ENCODE peak calls at places on chromosomes 5 and 9, in six cellular contexts. R is body of pancreas, W is foreskin fibroblast, U is HFF-Myc, T is NB4, G is heart left ventricle. D is an unnamed sample.

GRCh38 chr5:154419236-154419635 is 26.6 kb upstream of the SAP30L start:
- DNase-seq in U (no peak), T (no peak), G (no peak), W (no peak), R (no peak), D (no peak)

GRCh38 chr5:83011990-83012389 is 65.2 kb downstream of the TMEM167A start:
- DNase-seq in U (no peak), R (no peak), W (no peak), T (no peak), G (no peak), D (no peak)

GRCh38 chr5:132354381-132354780 is 15.1 kb upstream of the SLC22A5 start:
- DNase-seq in U (no peak), R (no peak), G (no peak), T (peak; percentile 73), W (no peak), D (no peak)

GRCh38 chr5:40475546-40475945 is 204.2 kb upstream of the PTGER4 start:
- DNase-seq in W (peak; percentile 77), G (no peak), U (no peak), R (no peak), T (no peak), D (no peak)

GRCh38 chr9:5582835-5583195 is 46.1 kb upstream of the RIC1 start:
- DNase-seq in W (peak; percentile 63), R (no peak), U (no peak), T (no peak), G (peak; percentile 32), D (no peak)

GRCh38 chr5:43680286-43680685 is 77.3 kb downstream of the NNT start:
- DNase-seq in G (no peak), T (no peak), U (no peak), R (no peak), W (no peak), D (no peak)

GRCh38 chr5:9622891-9623547 is 7.1 kb downstream of the TAS2R1 start:
- DNase-seq in T (no peak), R (no peak), G (no peak), U (peak; percentile 82), W (peak; percentile 64), D (no peak)

GRCh38 chr5:124580925-124581821 is 165.3 kb downstream of the ZNF608 start:
- DNase-seq in W (no peak), U (no peak), T (no peak), R (peak; percentile 59), G (no peak), D (no peak)

GRCh38 chr5:148820778-148821395 is 5.5 kb upstream of the ADRB2 start:
- DNase-seq in T (peak; percentile 59), U (peak; percentile 24), R (peak; percentile 47), G (no peak), W (no peak), D (no peak)

GRCh38 chr5:131505237-131505908 is 129.7 kb downstream of the RAPGEF6 start:
- DNase-seq in T (no peak), W (no peak), U (no peak), G (no peak), R (no peak), D (no peak)

GRCh38 chr5:151772868-151773561 is 1.3 kb downstream of the G3BP1 start:
- DNase-seq in R (peak; percentile 30), T (no peak), G (no peak), U (no peak), W (no peak), D (no peak)

GRCh38 chr9:78383130-78383529 is 86.2 kb downstream of the PSAT1 start:
- DNase-seq in U (no peak), W (peak; percentile 41), T (peak; percentile 51), R (no peak), G (no peak), D (no peak)

GRCh38 chr5:120684213-120684612 is 220.1 kb downstream of the PRR16 start:
- DNase-seq in R (no peak), T (peak; percentile 5), G (no peak), U (no peak), W (no peak), D (no peak)

GRCh38 chr9:127450831-127451680 is at the start of the genes LRSAM1 and RPL12:
- DNase-seq in U (peak; percentile 89), R (peak; percentile 99), W (peak; percentile 91), G (peak; percentile 96), T (peak; percentile 93), D (peak; percentile 97)

GRCh38 chr9:127452481-127453092 is 1.3 kb downstream of the LRSAM1 start:
- DNase-seq in U (peak; percentile 22), W (no peak), T (no peak), R (peak; percentile 92), G (peak; percentile 79), D (peak; percentile 54)

GRCh38 chr9:127450170-127450830 is 906 bp downstream of the RPL12 start:
- DNase-seq in T (peak; percentile 35), R (peak; percentile 39), W (no peak), G (no peak), U (no peak), D (no peak)

GRCh38 chr9:127449332-127449966 is 1.8 kb downstream of the RPL12 start:
- DNase-seq in R (no peak), T (peak; percentile 16), G (no peak), W (no peak), U (no peak), D (no peak)

GRCh38 chr9:127451681-127452480 is 571 bp downstream of the LRSAM1 start:
- DNase-seq in R (peak; percentile 40), G (peak; percentile 50), W (no peak), U (peak; percentile 26), T (peak; percentile 61), D (peak; percentile 50)
- TF ChIP-seq CTCF in R (no peak), G (no peak), W (no peak), U (no peak), T (no peak), D (no peak)

GRCh38 chr9:12464368-12464767 is 228.8 kb upstream of the TYRP1 start:
- DNase-seq in R (no peak), U (no peak), W (no peak), T (no peak), G (no peak), D (no peak)

GRCh38 chr9:12461759-12462158 is 231.4 kb upstream of the TYRP1 start:
- DNase-seq in G (no peak), U (no peak), W (no peak), R (no peak), T (no peak), D (no peak)

GRCh38 chr9:12463641-12464040 is 229.5 kb upstream of the TYRP1 start:
- DNase-seq in W (no peak), R (no peak), G (no peak), U (no peak), T (no peak), D (no peak)

GRCh38 chr9:12462861-12463260 is 230.3 kb upstream of the TYRP1 start:
- DNase-seq in R (no peak), W (no peak), U (no peak), T (no peak), G (no peak), D (no peak)

GRCh38 chr9:12464910-12465512 is 228.2 kb upstream of the TYRP1 start:
- DNase-seq in U (peak; percentile 2), G (no peak), W (no peak), T (peak; percentile 61), R (no peak), D (no peak)
- TF ChIP-seq CTCF in U (peak; percentile 40), G (peak; percentile 59), W (peak; percentile 62), T (peak; percentile 70), R (peak; percentile 45), D (peak; percentile 4)

DNA sequence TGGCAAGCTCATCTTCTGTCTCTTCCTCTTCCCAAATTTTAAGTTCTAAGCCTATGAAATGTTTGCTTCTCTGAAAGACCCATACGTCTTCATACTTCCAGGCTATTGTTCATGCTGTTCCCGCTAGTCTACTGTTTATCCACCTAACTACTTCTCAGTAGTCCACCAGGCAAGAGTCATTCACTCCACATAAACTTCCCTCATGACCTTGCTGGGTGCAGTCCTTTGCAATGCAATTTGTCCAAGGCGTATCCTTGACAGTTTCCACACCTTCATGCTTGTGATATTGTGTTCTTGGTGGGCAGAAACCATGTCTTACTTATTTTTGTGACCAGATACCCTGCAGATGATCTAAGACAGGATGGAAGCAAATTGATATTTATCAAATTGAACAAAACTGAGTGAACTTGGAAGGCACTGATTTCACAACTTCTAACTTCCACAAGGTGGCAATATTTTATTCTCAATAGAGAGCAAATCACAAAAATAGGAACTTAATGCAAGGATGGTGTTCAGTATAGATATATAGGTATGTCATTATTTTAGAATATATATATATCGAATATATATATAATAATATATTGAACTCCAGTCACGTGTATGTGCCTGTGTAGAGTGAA is 30.3 kb downstream of the TYRP1 start:
- DNase-seq in G (no peak), R (no peak), U (no peak), W (no peak), T (peak; percentile 24), D (no peak)
- TF ChIP-seq CTCF in G (peak; percentile 23), R (peak; percentile 47), U (peak; percentile 21), W (peak; percentile 40), T (peak; percentile 44), D (peak; percentile 8)

GRCh38 chr9:108673386-108673785 is 182.4 kb downstream of the ACTL7B start:
- DNase-seq in U (no peak), G (no peak), R (no peak), W (no peak), T (no peak), D (no peak)

GRCh38 chr9:108672475-108673065 is 183.2 kb downstream of the ACTL7B start:
- DNase-seq in U (no peak), G (no peak), W (no peak), T (no peak), R (no peak), D (no peak)

GRCh38 chr9:108676344-108676743 is 179.4 kb downstream of the ACTL7B start:
- DNase-seq in R (no peak), W (no peak), U (no peak), G (no peak), T (no peak), D (no peak)

GRCh38 chr9:108675708-108676107 is 180.1 kb downstream of the ACTL7B start:
- DNase-seq in W (no peak), T (no peak), G (no peak), R (no peak), U (no peak), D (no peak)

GRCh38 chr9:108674766-108675530 is 180.8 kb downstream of the ACTL7B start:
- DNase-seq in G (no peak), W (no peak), U (no peak), R (no peak), T (no peak), D (no peak)
- TF ChIP-seq CTCF in G (no peak), W (no peak), U (no peak), R (no peak), T (no peak), D (no peak)

GRCh38 chr5:62791059-62791458 is 212.4 kb downstream of the LRRC70 start:
- DNase-seq in U (no peak), R (no peak), G (no peak), W (no peak), T (peak; percentile 23), D (no peak)
- TF ChIP-seq CTCF in U (peak; percentile 21), R (no peak), G (no peak), W (peak; percentile 15), T (peak; percentile 30), D (no peak)

D was measured in lung.